ENCODE peak calls at places on chromosomes 13 and 19, in nine cellular contexts. P is astrocyte, J is osteoblast, X is pancreas, F is psoas muscle, K is tibial nerve, Q is aorta, C is GM12878, S is neural progenitor cell. R is an unnamed sample. For H3K4me1, the result is how much of the 10 kb centered on the place peaks cover.

GRCh38 chr19:347946-348861 is 3.6 kb upstream of the MIER2 start:
- DNase-seq in P (no peak), J (peak), X (no peak), F (no peak), K (no peak), Q (peak), C (no peak), S (peak), R (no peak)

GRCh38 chr13:85277753-85278152 is 521.5 kb downstream of the SLITRK6 start:
- DNase-seq in P (peak), J (no peak), X (no peak), F (no peak), K (no peak), Q (no peak), C (no peak), S (no peak), R (no peak)

GRCh38 chr13:35953537-35954206 is 177.5 kb downstream of the DCLK1 start:
- DNase-seq in P (peak), J (peak), X (peak), F (peak), K (peak), Q (peak), C (no peak), S (peak), R (no peak)

GRCh38 chr13:79346300-79346914 is 59.6 kb downstream of the RBM26 start:
- DNase-seq in P (peak), J (no peak), X (no peak), F (no peak), K (no peak), Q (no peak), C (no peak), S (no peak), R (no peak)

GRCh38 chr13:44075113-44075512 is 195.4 kb downstream of the LACC1 start:
- DNase-seq in P (no peak), J (no peak), X (no peak), F (no peak), K (no peak), Q (no peak), C (no peak), S (no peak), R (no peak)

GRCh38 chr13:113129480-113129879 is 6.9 kb downstream of the F10 start:
- DNase-seq in P (no peak), J (no peak), X (no peak), F (no peak), K (no peak), Q (peak), C (no peak), S (no peak), R (no peak)

GRCh38 chr19:44607049-44607448 is 6.3 kb upstream of the IGSF23 start:
- DNase-seq in P (peak), J (peak), X (no peak), F (no peak), K (no peak), Q (no peak), C (no peak), S (no peak), R (no peak)

GRCh38 chr13:19845758-19846157 is 17.7 kb downstream of the ZMYM5 start:
- DNase-seq in P (peak), J (peak), X (no peak), F (no peak), K (no peak), Q (no peak), C (no peak), S (no peak), R (no peak)

GRCh38 chr13:108911807-108912206 is 282.4 kb downstream of the MYO16 start:
- DNase-seq in P (no peak), J (no peak), X (no peak), F (no peak), K (no peak), Q (no peak), C (no peak), S (no peak), R (no peak)

GRCh38 chr19:46478356-46478986 is 7.1 kb upstream of the PNMA8A start:
- DNase-seq in P (peak), J (peak), X (no peak), F (no peak), K (no peak), Q (peak), C (no peak), S (peak), R (no peak)

GRCh38 chr13:39415403-39415802 is 187.6 kb downstream of the LHFPL6 start:
- DNase-seq in P (no peak), J (peak), X (peak), F (peak), K (no peak), Q (no peak), C (no peak), S (peak), R (no peak)

GRCh38 chr19:58357798-58358145 is 4.5 kb upstream of the A1BG start:
- DNase-seq in P (no peak), J (peak), X (no peak), F (no peak), K (no peak), Q (no peak), C (no peak), S (no peak), R (no peak)

GRCh38 chr19:40663712-40664692 is 26.4 kb downstream of the NUMBL start:
- DNase-seq in P (peak), J (peak), X (no peak), F (no peak), K (no peak), Q (no peak), C (no peak), S (no peak), R (no peak)

GRCh38 chr19:12995596-12996541 is 594 bp downstream of the NFIX start:
- DNase-seq in P (no peak), J (peak), X (peak), F (peak), K (peak), Q (peak), C (no peak), S (no peak), R (no peak)

GRCh38 chr13:43720780-43721397 is 65.9 kb downstream of the ENOX1 start:
- DNase-seq in P (no peak), J (peak), X (no peak), F (no peak), K (no peak), Q (no peak), C (no peak), S (no peak), R (no peak)

GRCh38 chr19:19032420-19033175 is 719 bp downstream of the SUGP2 start:
- DNase-seq in P (peak), J (peak), X (peak), F (peak), K (peak), Q (peak), C (peak), S (peak), R (peak)

GRCh38 chr19:55146078-55146647 is 2.8 kb downstream of the TNNT1 start:
- DNase-seq in P (no peak), J (peak), X (no peak), F (no peak), K (no peak), Q (no peak), C (no peak), S (peak), R (no peak)

GRCh38 chr13:97254809-97255208 is 32.7 kb downstream of the MBNL2 start:
- DNase-seq in P (peak), J (peak), X (no peak), F (no peak), K (no peak), Q (no peak), C (no peak), S (no peak), R (no peak)

GRCh38 chr19:47351545-47351944 is 2.4 kb downstream of the DHX34 start:
- DNase-seq in P (peak), J (peak), X (no peak), F (no peak), K (no peak), Q (no peak), C (no peak), S (peak), R (no peak)

GRCh38 chr13:114124921-114125320 is 7.5 kb downstream of the RASA3 start:
- DNase-seq in P (peak), J (peak), X (no peak), F (peak), K (no peak), Q (no peak), C (no peak), S (no peak), R (no peak)

GRCh38 chr13:80924596-80924995 is 583.7 kb upstream of the SPRY2 start:
- DNase-seq in P (peak), J (no peak), X (no peak), F (no peak), K (no peak), Q (no peak), C (no peak), S (no peak), R (no peak)

GRCh38 chr13:110396913-110397379 is 89.9 kb downstream of the COL4A2 start:
- DNase-seq in P (peak), J (peak), X (peak), F (peak), K (peak), Q (peak), C (no peak), S (no peak), R (no peak)
- H3K4me1 ChIP-seq in P (half or more), J (half or more), X (under half), F (under half), K (under half), Q (under half), C (under half), S (under half), R (under half)

GRCh38 chr19:49594157-49595005 is 3.4 kb downstream of the PRR12 start:
- DNase-seq in P (no peak), J (peak), X (no peak), F (peak), K (no peak), Q (no peak), C (no peak), S (no peak), R (no peak)
- H3K27ac ChIP-seq in P (no peak), J (no peak), X (no peak), F (peak), K (peak), Q (no peak), C (peak), S (no peak), R (peak)

DNA sequence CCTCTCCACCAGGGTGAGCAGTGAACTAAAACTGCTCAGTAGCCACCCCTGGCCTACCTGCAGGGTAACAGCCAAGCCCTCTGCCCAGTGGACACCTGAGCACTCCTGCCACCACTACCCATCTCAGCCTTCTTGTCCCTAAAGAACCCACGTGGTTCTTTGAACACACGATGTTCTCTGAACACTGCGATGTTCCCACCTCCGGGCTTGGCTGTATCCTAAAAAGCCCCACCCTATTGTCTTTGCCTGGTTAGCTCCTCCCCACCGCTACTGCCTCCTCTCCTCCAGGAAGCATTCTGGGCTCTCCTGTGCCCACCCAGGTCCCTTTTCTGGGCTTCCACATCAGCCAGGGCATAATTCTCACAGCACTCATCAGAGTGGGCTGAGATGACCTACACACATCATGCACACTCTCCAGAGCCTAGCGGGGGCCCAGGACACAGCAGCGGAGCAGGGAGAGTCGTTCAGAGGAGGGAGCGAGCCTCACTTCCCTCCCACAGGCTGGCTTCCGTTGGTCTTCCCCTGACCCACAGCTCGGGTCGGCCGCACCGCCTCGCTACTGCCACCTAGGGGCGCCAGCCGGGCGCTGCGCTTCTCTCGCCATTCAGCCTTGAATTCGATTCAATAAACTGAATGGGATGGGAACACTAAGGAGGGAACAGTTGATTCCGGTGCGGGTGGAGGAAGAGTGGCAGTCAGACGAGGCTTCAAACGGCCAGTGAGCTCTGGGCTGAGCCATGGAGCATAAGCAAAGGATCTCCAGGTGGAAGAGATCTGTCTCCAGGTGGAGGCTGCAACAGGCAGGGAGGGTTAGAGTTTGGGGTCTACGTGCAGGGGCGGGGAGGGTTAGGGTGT is 3.2 kb downstream of the ELAVL1 start:
- DNase-seq in P (peak), J (peak), X (peak), F (peak), K (peak), Q (peak), C (peak), S (peak), R (peak)
- H3K4me1 ChIP-seq in P (under half), J (under half), X (under half), F (half or more), K (under half), Q (under half), C (under half), S (under half), R (under half)

DNA sequence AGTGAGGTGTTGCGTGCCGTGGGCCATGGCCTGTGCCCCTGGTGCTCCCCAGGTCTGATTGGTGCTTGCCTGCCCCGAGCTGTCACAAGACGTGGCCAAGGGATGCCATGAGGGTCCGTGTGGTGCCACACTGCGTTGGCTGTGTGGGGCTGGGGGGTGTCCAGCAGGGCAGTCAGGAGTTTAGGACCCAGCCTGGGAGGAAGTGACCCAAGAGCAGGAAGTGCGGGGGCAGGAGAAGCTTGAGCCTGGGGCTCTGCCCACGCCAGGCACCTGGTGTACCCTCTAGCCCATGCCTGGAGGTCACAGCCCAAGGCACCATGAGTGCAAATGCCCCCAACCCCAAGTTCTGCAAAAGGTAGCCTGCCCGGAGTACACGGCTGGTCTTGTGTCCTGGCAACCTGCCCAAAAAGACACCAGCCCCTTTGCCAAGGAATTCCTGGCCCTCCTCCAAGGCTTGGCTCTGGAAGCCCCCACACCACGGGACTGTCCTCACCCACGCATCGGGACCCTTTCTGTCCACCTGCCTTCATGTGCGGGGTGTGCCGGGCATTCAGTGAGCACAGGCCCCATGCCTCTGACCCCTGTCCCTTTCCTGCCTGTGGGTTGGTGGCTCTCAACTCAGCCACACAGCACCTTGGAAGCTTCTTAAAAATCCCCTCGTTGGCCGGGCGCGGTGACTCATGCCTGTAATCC is 24.9 kb downstream of the MPND start:
- DNase-seq in P (no peak), J (peak), X (peak), F (peak), K (no peak), Q (no peak), C (no peak), S (no peak), R (no peak)
- H3K27ac ChIP-seq in P (no peak), J (peak), X (no peak), F (peak), K (no peak), Q (no peak), C (peak), S (peak), R (no peak)

GRCh38 chr13:99273128-99273527 is 14.9 kb upstream of the GPR18 start:
- DNase-seq in P (no peak), J (no peak), X (no peak), F (no peak), K (no peak), Q (no peak), C (no peak), S (no peak), R (no peak)
- H3K4me1 ChIP-seq in P (under half), J (under half), X (under half), F (under half), K (under half), Q (under half), C (under half), S (under half), R (half or more)

GRCh38 chr13:51770160-51770559 is 33.8 kb downstream of the DHRS12 start:
- DNase-seq in P (no peak), J (no peak), X (peak), F (no peak), K (no peak), Q (no peak), C (no peak), S (no peak), R (no peak)
- H3K27ac ChIP-seq in P (no peak), J (no peak), X (peak), F (peak), K (peak), Q (no peak), C (no peak), S (no peak), R (no peak)